ENCODE peak calls at places on chromosomes 13 and 19, in four cellular contexts. D is IMR-90; I is CD4-positive, alpha-beta memory T cell; S is tibial artery. Y is an unnamed sample.

GRCh38 chr19:4206818-4207484 is 22.4 kb upstream of the EBI3 start:
- DNase-seq in D (peak; percentile 54), I (no peak), S (no peak), Y (no peak)

GRCh38 chr13:46134961-46135522 is 30.2 kb upstream of the CPB2 start:
- DNase-seq in D (peak; percentile 2), I (no peak), S (no peak), Y (no peak)

GRCh38 chr19:4694211-4694987 is 24.3 kb upstream of the MYDGF start:
- DNase-seq in D (peak; percentile 94), I (no peak), S (no peak), Y (peak; percentile 66)

GRCh38 chr19:32373614-32374295 is 28.3 kb downstream of the ZNF507 start:
- DNase-seq in D (peak; percentile 100), I (no peak), S (peak; percentile 32), Y (peak; percentile 42)

GRCh38 chr13:43153436-43154082 is 130.2 kb downstream of the DNAJC15 start:
- DNase-seq in D (peak; percentile 44), I (no peak), S (no peak), Y (no peak)

GRCh38 chr13:23330356-23330755 is 103.1 kb downstream of the SACS start:
- DNase-seq in D (no peak), I (no peak), S (no peak), Y (no peak)

GRCh38 chr13:48644141-48644540 is 9.6 kb upstream of the CYSLTR2 start:
- DNase-seq in D (no peak), I (no peak), S (no peak), Y (no peak)

GRCh38 chr19:48698046-48698445 is 2.3 kb downstream of the FUT2 start:
- DNase-seq in D (peak; percentile 74), I (no peak), S (no peak), Y (no peak)

GRCh38 chr19:860481-861098 is 1.1 kb downstream of the CFD start:
- DNase-seq in D (peak; percentile 75), I (peak; percentile 55), S (peak; percentile 77), Y (no peak)
- H3K4me3 ChIP-seq in D (peak overlapping the region; percentile 59), I (no peak overlapping the region), S (peak overlapping the region; percentile 43), Y (peak overlapping the region; percentile 50)

DNA sequence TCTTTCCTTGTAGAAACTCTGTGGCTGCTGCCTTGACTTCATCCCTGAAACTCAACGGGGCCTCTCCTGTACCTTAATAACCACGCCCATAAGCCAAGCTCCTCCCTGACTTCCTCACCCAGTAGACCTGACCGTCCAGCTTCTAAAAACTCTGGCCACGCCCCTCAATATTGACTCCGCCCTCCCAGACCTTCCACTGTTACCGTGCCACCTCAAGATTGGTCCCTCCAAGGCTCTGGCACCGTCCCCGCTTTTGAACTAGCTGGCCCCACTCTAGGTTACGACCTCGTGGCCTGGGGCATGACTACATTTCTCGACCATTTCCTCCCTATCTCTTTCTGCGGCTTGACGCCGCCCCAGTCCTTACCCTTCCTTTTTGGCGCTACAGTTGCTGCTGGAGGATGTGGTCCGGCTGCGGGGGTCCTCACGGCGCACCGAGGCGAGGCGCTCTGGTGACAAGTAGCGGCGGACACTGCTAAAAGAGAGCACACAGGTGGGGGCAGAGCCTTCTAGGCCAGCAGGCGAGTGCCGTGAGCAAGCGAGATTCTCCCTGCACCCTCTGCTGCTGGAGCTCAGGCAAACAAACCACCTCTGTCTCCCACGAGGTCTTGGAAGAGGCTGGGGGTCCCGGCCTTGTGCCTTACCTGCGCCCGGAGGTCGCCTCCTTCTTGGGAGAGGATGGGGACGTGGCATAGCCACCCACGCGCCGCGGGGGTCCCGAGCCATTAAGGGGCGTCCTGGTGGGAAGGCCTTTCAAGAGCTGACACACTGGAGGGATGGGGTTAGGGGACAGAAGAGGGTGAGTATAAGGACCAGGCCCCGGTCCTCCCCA is 2.3 kb upstream of the EML2 start:
- DNase-seq in D (peak; percentile 41), I (peak; percentile 44), S (peak; percentile 69), Y (peak; percentile 74)
- H3K27ac ChIP-seq in D (peak overlapping the region; percentile 31), I (peak overlapping the region; percentile 98), S (peak overlapping the region; percentile 60), Y (peak overlapping the region; percentile 82)

GRCh38 chr13:35594096-35594495 is 117.6 kb upstream of the MAB21L1 start:
- DNase-seq in D (no peak), I (no peak), S (no peak), Y (no peak)
- H3K4me1 ChIP-seq in D (peaks cover 2% of the 10 kb centered on the region), I (no peaks in the 10 kb centered on the region), S (no peaks in the 10 kb centered on the region), Y (peaks cover 20% of the 10 kb centered on the region)

GRCh38 chr13:39419866-39420265 is 183.1 kb downstream of the LHFPL6 start:
- DNase-seq in D (no peak), I (no peak), S (no peak), Y (no peak)

GRCh38 chr13:39417131-39417530 is 185.9 kb downstream of the LHFPL6 start:
- DNase-seq in D (no peak), I (no peak), S (no peak), Y (no peak)

GRCh38 chr13:39418424-39418823 is 184.6 kb downstream of the LHFPL6 start:
- DNase-seq in D (no peak), I (no peak), S (no peak), Y (no peak)

GRCh38 chr13:39419068-39419467 is 183.9 kb downstream of the LHFPL6 start:
- DNase-seq in D (no peak), I (no peak), S (no peak), Y (no peak)

GRCh38 chr13:39417643-39418042 is 185.3 kb downstream of the LHFPL6 start:
- DNase-seq in D (peak; percentile 72), I (no peak), S (no peak), Y (no peak)
- H3K4me3 ChIP-seq in D (peak overlapping the region; percentile 10), I (no peak overlapping the region), S (peak overlapping the region; percentile 33), Y (peak overlapping the region; percentile 24)

GRCh38 chr13:24340608-24340955 is 31.2 kb downstream of the C1QTNF9 start:
- DNase-seq in D (no peak), I (no peak), S (no peak), Y (no peak)
- H3K27ac ChIP-seq in D (no peak overlapping the region), I (no peak overlapping the region), S (no peak overlapping the region), Y (no peak overlapping the region)

GRCh38 chr13:41054919-41055619 is 6.2 kb upstream of the WBP4 start:
- DNase-seq in D (no peak), I (no peak), S (no peak), Y (no peak)
- H3K4me1 ChIP-seq in D (peaks cover 14% of the 10 kb centered on the region), I (peaks cover 37% of the 10 kb centered on the region), S (no peaks in the 10 kb centered on the region), Y (peaks cover 71% of the 10 kb centered on the region)

GRCh38 chr13:18995259-18995873 is 186.3 kb downstream of the TUBA3C start:
- DNase-seq in D (no peak), I (no peak), S (no peak), Y (no peak)
- H3K4me3 ChIP-seq in D (no peak overlapping the region), I (no peak overlapping the region), S (no peak overlapping the region), Y (no peak overlapping the region)

DNA sequence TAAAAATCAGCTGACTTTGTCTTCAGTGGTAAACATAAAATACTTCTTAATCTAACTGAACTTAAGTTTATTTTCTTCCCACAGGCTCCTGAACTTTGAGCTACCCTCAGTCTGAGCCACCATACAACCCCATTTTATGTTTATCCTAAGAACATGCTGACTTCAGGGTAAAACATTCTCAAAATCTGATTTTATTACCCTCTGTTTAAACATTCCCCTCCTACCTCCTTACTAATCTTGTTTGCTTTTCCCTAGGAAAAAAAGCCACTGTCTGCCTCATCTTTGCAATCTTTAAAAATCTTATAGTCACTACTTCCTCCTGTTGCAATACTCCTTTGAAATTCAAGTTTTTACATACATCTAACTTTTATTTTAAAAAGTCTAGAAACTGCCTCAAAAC is 4.0 kb downstream of the ZNF91 start:
- DNase-seq in D (no peak), I (no peak), S (no peak), Y (no peak)
- H3K27ac ChIP-seq in D (no peak overlapping the region), I (no peak overlapping the region), S (no peak overlapping the region), Y (no peak overlapping the region)

GRCh38 chr13:28641600-28641926 is 17.4 kb upstream of the POMP start:
- DNase-seq in D (no peak), I (no peak), S (no peak), Y (no peak)
- H3K4me1 ChIP-seq in D (no peaks in the 10 kb centered on the region), I (peaks cover 7% of the 10 kb centered on the region), S (no peaks in the 10 kb centered on the region), Y (peaks cover 5% of the 10 kb centered on the region)

GRCh38 chr13:95115525-95115924 is 185.7 kb downstream of the ABCC4 start:
- DNase-seq in D (no peak), I (no peak), S (no peak), Y (no peak)
- H3K4me3 ChIP-seq in D (no peak overlapping the region), I (no peak overlapping the region), S (no peak overlapping the region), Y (no peak overlapping the region)